ENCODE peak calls at places on chromosomes 5 and 9, in five cellular contexts. One of them, this sample, is unnamed.

GRCh38 chr5:143148461-143149170 is 254.9 kb downstream of the NR3C1 start:
- DNase-seq in psoas muscle: no peak
- DNase-seq in uterus: no peak
- DNase-seq in nephron progenitor cell: no peak
- DNase-seq in vagina: no peak
- DNase-seq in this sample: no peak

GRCh38 chr9:19161257-19162025 is 34.1 kb upstream of the PLIN2 start:
- DNase-seq in psoas muscle: no peak
- DNase-seq in uterus: peak; percentile 81
- DNase-seq in nephron progenitor cell: no peak
- DNase-seq in vagina: no peak
- DNase-seq in this sample: peak; percentile 51

GRCh38 chr5:2111569-2112105 is 228.9 kb upstream of the IRX4 start:
- DNase-seq in psoas muscle: no peak
- DNase-seq in uterus: no peak
- DNase-seq in nephron progenitor cell: no peak
- DNase-seq in vagina: no peak
- DNase-seq in this sample: no peak

GRCh38 chr5:180691046-180691445 is 41.6 kb upstream of the FLT4 start:
- DNase-seq in psoas muscle: no peak
- DNase-seq in uterus: no peak
- DNase-seq in nephron progenitor cell: no peak
- DNase-seq in vagina: no peak
- DNase-seq in this sample: no peak

GRCh38 chr5:123046222-123046621 is 9.7 kb upstream of the PPIC start:
- DNase-seq in psoas muscle: no peak
- DNase-seq in uterus: no peak
- DNase-seq in nephron progenitor cell: no peak
- DNase-seq in vagina: no peak
- DNase-seq in this sample: no peak

GRCh38 chr5:95817430-95817829 is 5.1 kb downstream of the GLRX start:
- DNase-seq in psoas muscle: peak; percentile 75
- DNase-seq in uterus: no peak
- DNase-seq in nephron progenitor cell: peak; percentile 37
- DNase-seq in vagina: no peak
- DNase-seq in this sample: no peak

GRCh38 chr5:172751761-172752510 is 19.1 kb downstream of the DUSP1 start:
- DNase-seq in psoas muscle: no peak
- DNase-seq in uterus: no peak
- DNase-seq in nephron progenitor cell: no peak
- DNase-seq in vagina: no peak
- DNase-seq in this sample: no peak

GRCh38 chr5:1472964-1473628 is 27.9 kb upstream of the SLC6A3 start:
- DNase-seq in psoas muscle: peak; percentile 15
- DNase-seq in uterus: no peak
- DNase-seq in nephron progenitor cell: no peak
- DNase-seq in vagina: no peak
- DNase-seq in this sample: no peak

GRCh38 chr9:93679536-93680444 is 103.4 kb downstream of the PHF2 start:
- DNase-seq in psoas muscle: peak; percentile 18
- DNase-seq in uterus: peak; percentile 7
- DNase-seq in nephron progenitor cell: no peak
- DNase-seq in vagina: peak; percentile 95
- DNase-seq in this sample: no peak

GRCh38 chr5:145585443-145586148 is 249.5 kb downstream of the PRELID2 start:
- DNase-seq in psoas muscle: no peak
- DNase-seq in uterus: no peak
- DNase-seq in nephron progenitor cell: no peak
- DNase-seq in vagina: no peak
- DNase-seq in this sample: no peak

GRCh38 chr9:107131108-107131799 is 151.8 kb upstream of the RAD23B start:
- DNase-seq in psoas muscle: peak; percentile 60
- DNase-seq in uterus: no peak
- DNase-seq in nephron progenitor cell: no peak
- DNase-seq in vagina: no peak
- DNase-seq in this sample: no peak

GRCh38 chr5:78843436-78843835 is 141.7 kb downstream of the ARSB start:
- DNase-seq in psoas muscle: no peak
- DNase-seq in uterus: no peak
- DNase-seq in nephron progenitor cell: no peak
- DNase-seq in vagina: no peak
- DNase-seq in this sample: no peak

GRCh38 chr5:145531038-145531734 is 304.0 kb downstream of the PRELID2 start:
- DNase-seq in psoas muscle: no peak
- DNase-seq in uterus: peak; percentile 15
- DNase-seq in nephron progenitor cell: no peak
- DNase-seq in vagina: no peak
- DNase-seq in this sample: no peak

GRCh38 chr9:123380852-123381705 is 25.1 kb downstream of the CRB2 start:
- DNase-seq in psoas muscle: no peak
- DNase-seq in uterus: no peak
- DNase-seq in nephron progenitor cell: no peak
- DNase-seq in vagina: no peak
- DNase-seq in this sample: no peak

GRCh38 chr9:121182437-121182836 is 19.2 kb downstream of the RAB14 start:
- DNase-seq in psoas muscle: no peak
- DNase-seq in uterus: no peak
- DNase-seq in nephron progenitor cell: no peak
- DNase-seq in vagina: no peak
- DNase-seq in this sample: no peak

GRCh38 chr5:132227235-132227484 is 493 bp downstream of the P4HA2 start:
- DNase-seq in psoas muscle: no peak
- DNase-seq in uterus: no peak
- DNase-seq in nephron progenitor cell: no peak
- DNase-seq in vagina: no peak
- DNase-seq in this sample: no peak
- TF ChIP-seq CTCF in psoas muscle: no peak
- TF ChIP-seq CTCF in uterus: no peak
- TF ChIP-seq CTCF in nephron progenitor cell: no peak
- TF ChIP-seq CTCF in vagina: no peak
- TF ChIP-seq CTCF in this sample: no peak

DNA sequence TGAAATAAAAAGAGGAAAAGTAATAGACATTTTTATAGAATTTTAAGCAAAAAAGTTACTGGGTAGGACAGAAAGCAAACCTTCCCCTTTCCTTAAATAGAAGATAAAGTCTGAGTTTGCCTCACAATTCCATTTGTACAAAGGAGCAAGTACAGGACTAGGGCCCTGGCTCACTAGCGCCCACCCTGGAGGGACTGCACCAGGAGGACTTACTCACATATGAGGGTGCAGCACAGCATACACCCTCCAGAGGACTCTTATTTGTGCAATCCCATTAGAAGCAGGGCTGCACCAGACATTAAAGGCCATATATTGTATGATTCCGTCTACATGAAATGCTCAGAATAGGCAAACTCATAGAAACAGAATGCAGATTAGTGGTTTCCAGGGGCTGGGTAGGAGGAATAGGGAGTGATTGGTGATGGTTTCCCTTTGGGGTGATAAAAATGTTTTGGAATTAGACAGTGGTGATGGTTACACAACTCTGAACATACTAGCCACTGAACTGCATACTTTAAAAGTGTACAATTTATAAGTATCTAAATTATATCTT is 4.5 kb downstream of the REEP5 start:
- DNase-seq in psoas muscle: no peak
- DNase-seq in uterus: no peak
- DNase-seq in nephron progenitor cell: no peak
- DNase-seq in vagina: no peak
- DNase-seq in this sample: no peak
- TF ChIP-seq CTCF in psoas muscle: no peak
- TF ChIP-seq CTCF in uterus: no peak
- TF ChIP-seq CTCF in nephron progenitor cell: no peak
- TF ChIP-seq CTCF in vagina: no peak
- TF ChIP-seq CTCF in this sample: peak; percentile 26

GRCh38 chr9:130860458-130861316 is 25.6 kb downstream of the ABL1 start:
- DNase-seq in psoas muscle: peak; percentile 89
- DNase-seq in uterus: peak; percentile 87
- DNase-seq in nephron progenitor cell: no peak
- DNase-seq in vagina: no peak
- DNase-seq in this sample: no peak
- TF ChIP-seq CTCF in psoas muscle: peak; percentile 26
- TF ChIP-seq CTCF in uterus: peak; percentile 48
- TF ChIP-seq CTCF in nephron progenitor cell: no peak
- TF ChIP-seq CTCF in vagina: peak; percentile 51
- TF ChIP-seq CTCF in this sample: no peak

DNA sequence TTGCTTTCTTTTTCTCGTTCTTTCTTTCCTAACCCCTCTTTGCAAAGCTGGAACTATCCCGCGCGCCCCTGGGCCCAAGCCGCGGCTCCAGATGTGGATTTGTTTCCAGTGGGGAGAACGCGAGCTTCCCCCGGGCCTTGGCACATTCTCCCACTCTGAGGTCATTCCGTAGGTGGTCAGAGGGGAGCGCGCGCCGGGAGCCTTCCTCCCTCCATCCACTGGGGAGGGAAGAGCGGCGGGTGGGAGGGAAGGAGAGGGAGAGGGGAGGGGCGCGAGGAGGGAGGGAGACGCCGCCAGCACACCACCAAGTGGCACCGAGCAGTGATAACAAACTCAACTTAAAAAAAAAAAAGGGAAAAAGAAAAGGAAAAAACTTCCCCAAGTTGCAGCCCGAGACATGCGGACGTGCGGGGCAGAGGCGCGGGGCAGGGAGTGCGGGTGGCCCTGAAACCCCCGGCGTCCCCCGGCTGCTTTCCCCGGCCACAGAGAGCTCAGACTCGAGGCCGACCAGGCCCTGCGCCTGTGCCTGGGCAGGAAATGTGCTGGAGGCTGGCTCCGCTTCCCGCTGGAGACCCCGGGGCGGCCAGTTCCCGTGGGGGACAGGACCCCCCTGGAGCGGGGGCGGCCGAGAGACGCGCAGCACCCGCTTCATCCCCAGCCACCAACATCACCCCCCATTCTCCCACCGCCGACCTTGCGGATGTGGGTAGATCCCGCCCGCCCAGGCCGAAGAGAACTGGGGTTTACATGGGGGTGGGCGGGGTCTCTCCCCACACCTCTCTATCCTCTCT is 3.1 kb downstream of the IER5L start:
- DNase-seq in psoas muscle: peak; percentile 90
- DNase-seq in uterus: peak; percentile 95
- DNase-seq in nephron progenitor cell: peak; percentile 73
- DNase-seq in vagina: no peak
- DNase-seq in this sample: peak; percentile 63
- TF ChIP-seq CTCF in psoas muscle: no peak
- TF ChIP-seq CTCF in uterus: peak; percentile 15
- TF ChIP-seq CTCF in nephron progenitor cell: no peak
- TF ChIP-seq CTCF in vagina: no peak
- TF ChIP-seq CTCF in this sample: no peak

DNA sequence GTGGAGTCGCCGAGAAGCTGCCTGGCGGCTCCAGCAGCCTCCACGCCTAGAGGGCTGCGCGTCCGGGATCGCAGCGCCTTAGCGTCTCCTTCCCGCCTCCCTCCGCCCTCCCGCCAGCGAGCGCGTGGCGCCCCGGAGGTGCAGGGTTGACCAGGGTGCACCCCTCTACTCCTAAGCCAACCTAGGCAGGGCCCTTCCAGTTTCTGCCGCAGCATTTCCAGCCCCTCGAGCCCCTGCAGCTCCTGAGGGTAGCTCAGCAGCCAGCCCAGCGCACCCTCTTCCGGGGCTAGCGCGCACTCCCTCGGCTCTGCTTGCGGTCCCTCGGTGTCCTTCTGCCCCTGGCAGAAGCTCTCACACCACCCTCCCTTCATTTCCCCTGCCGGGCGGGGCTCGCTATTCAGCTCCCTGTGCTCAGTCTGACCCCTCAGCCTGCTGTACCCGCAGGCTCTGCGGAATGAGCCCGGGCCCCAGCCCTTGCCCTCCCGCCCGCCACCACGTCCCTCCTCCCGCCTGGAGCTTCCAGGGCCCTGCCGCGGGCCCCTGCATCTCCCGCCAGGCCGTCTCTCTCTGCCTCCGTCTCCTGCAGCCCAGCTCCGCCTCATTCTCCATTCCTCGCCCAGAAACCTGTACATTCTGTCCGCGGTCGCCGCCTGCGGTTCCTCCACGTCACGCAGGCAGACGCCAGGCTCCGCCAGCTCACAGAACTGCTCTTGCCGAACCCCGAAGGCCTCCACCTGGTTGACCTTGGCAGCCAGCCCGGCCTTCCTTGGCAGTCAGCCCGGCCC is 61.8 kb downstream of the SPATA31C2 start:
- DNase-seq in psoas muscle: peak; percentile 61
- DNase-seq in uterus: peak; percentile 69
- DNase-seq in nephron progenitor cell: peak; percentile 72
- DNase-seq in vagina: no peak
- DNase-seq in this sample: no peak
- TF ChIP-seq CTCF in psoas muscle: no peak
- TF ChIP-seq CTCF in uterus: peak; percentile 37
- TF ChIP-seq CTCF in nephron progenitor cell: no peak
- TF ChIP-seq CTCF in vagina: no peak
- TF ChIP-seq CTCF in this sample: no peak

This sample was measured in GM20000.